ENCODE peak calls at places on chromosomes 12 and 14, in seven cellular contexts. C is GM13977; V is T-helper 9 cell; W is stimulated activated CD8-positive, alpha-beta memory T cell treated with anti-CD3 and anti-CD28 coated beads, Interleukin-4, amount 100 ng/mL, for 1 hour; I is stimulated activated CD4-positive, alpha-beta T cell treated with anti-CD3 and anti-CD28 coated beads, TNF-alpha, amount 100 ng/mL, for 48 hours; O is SK-N-SH; L is neural progenitor cell. Q is an unnamed sample.

GRCh38 chr14:91899213-91899612 is 31.9 kb upstream of the TC2N start:
- DNase-seq in C (no peak), V (no peak), W (no peak), I (no peak), O (no peak), L (no peak), Q (no peak)

GRCh38 chr12:66329941-66330340 is 27.6 kb downstream of the HELB start:
- DNase-seq in C (no peak), V (no peak), W (no peak), I (no peak), O (no peak), L (no peak), Q (no peak)

GRCh38 chr12:54596526-54596946 is 8.1 kb upstream of the PPP1R1A start:
- DNase-seq in C (no peak), V (peak), W (peak), I (peak), O (peak), L (peak), Q (no peak)

GRCh38 chr12:86623267-86623666 is 367.1 kb upstream of the MGAT4C start:
- DNase-seq in C (no peak), V (no peak), W (no peak), I (no peak), O (no peak), L (no peak), Q (no peak)

GRCh38 chr14:104118006-104118844 is 20.2 kb upstream of the KIF26A start:
- DNase-seq in C (no peak), V (no peak), W (no peak), I (no peak), O (peak), L (no peak), Q (no peak)

GRCh38 chr12:43066471-43066870 is 476.9 kb upstream of the PRICKLE1 start:
- DNase-seq in C (no peak), V (no peak), W (no peak), I (no peak), O (no peak), L (peak), Q (no peak)

GRCh38 chr14:89912667-89913211 is 41.8 kb downstream of the EFCAB11 start:
- DNase-seq in C (no peak), V (no peak), W (no peak), I (no peak), O (peak), L (no peak), Q (no peak)

GRCh38 chr14:35333347-35333730 is 41.2 kb downstream of the PSMA6 start:
- DNase-seq in C (peak), V (no peak), W (no peak), I (no peak), O (peak), L (no peak), Q (no peak)

GRCh38 chr12:50251619-50252300 is 31.6 kb downstream of the LIMA1 start:
- DNase-seq in C (no peak), V (no peak), W (no peak), I (no peak), O (no peak), L (no peak), Q (no peak)

GRCh38 chr12:124240493-124240892 is 54.4 kb upstream of the RFLNA start:
- DNase-seq in C (no peak), V (no peak), W (no peak), I (no peak), O (peak), L (peak), Q (no peak)

GRCh38 chr12:41950455-41950854 is 194.2 kb downstream of the GXYLT1 start:
- DNase-seq in C (no peak), V (no peak), W (no peak), I (no peak), O (no peak), L (no peak), Q (no peak)

GRCh38 chr14:105069887-105070759 is 4.9 kb upstream of the GPR132 start:
- DNase-seq in C (peak), V (no peak), W (no peak), I (no peak), O (no peak), L (no peak), Q (peak)

GRCh38 chr14:102181187-102181586 is 41.5 kb downstream of the WDR20 start:
- DNase-seq in C (no peak), V (no peak), W (no peak), I (no peak), O (no peak), L (no peak), Q (no peak)

GRCh38 chr12:6452245-6452731 is 446 bp downstream of the TAPBPL start:
- DNase-seq in C (no peak), V (no peak), W (no peak), I (no peak), O (peak), L (peak), Q (no peak)

GRCh38 chr12:6352198-6353173 is 10.6 kb upstream of the TNFRSF1A start:
- DNase-seq in C (no peak), V (no peak), W (no peak), I (no peak), O (no peak), L (no peak), Q (no peak)

GRCh38 chr14:51884086-51884927 is 23.9 kb downstream of the GNG2 start:
- DNase-seq in C (no peak), V (no peak), W (no peak), I (no peak), O (peak), L (no peak), Q (no peak)

GRCh38 chr12:111761099-111761498 is 5.6 kb upstream of the ALDH2 start:
- DNase-seq in C (no peak), V (no peak), W (no peak), I (no peak), O (no peak), L (no peak), Q (peak)

GRCh38 chr14:24710403-24711063 is 76.5 kb upstream of the GZMB start:
- DNase-seq in C (peak), V (peak), W (peak), I (peak), O (peak), L (peak), Q (no peak)

GRCh38 chr12:12138203-12139154 is 67.7 kb downstream of the BCL2L14 start:
- DNase-seq in C (no peak), V (no peak), W (no peak), I (no peak), O (no peak), L (no peak), Q (no peak)

GRCh38 chr14:51022769-51023168 is 72.1 kb downstream of the TRIM9 start:
- DNase-seq in C (no peak), V (no peak), W (no peak), I (no peak), O (no peak), L (no peak), Q (no peak)

GRCh38 chr12:60689137-60689536 is 1093.3 kb downstream of the SLC16A7 start:
- DNase-seq in C (no peak), V (no peak), W (no peak), I (no peak), O (no peak), L (no peak), Q (no peak)

GRCh38 chr12:52145228-52145940 is 46.4 kb downstream of the KRT80 start:
- DNase-seq in C (no peak), V (no peak), W (no peak), I (no peak), O (no peak), L (peak), Q (no peak)

GRCh38 chr12:58950739-58951100 is 30.4 kb upstream of the LRIG3 start:
- DNase-seq in C (no peak), V (no peak), W (no peak), I (no peak), O (no peak), L (no peak), Q (no peak)

GRCh38 chr12:16352481-16352880 is 5.0 kb downstream of the MGST1 start:
- DNase-seq in C (no peak), V (no peak), W (no peak), I (no peak), O (no peak), L (no peak), Q (no peak)

GRCh38 chr12:120858306-120859088 is 45.7 kb downstream of the SPPL3 start:
- DNase-seq in C (no peak), V (no peak), W (no peak), I (no peak), O (no peak), L (no peak), Q (no peak)

GRCh38 chr14:59246566-59246965 is 58.1 kb downstream of the DAAM1 start:
- DNase-seq in C (no peak), V (no peak), W (no peak), I (no peak), O (no peak), L (no peak), Q (no peak)

GRCh38 chr12:69694123-69694522 is 5.0 kb downstream of the BEST3 start:
- DNase-seq in C (no peak), V (no peak), W (no peak), I (no peak), O (no peak), L (no peak), Q (no peak)

GRCh38 chr12:45498645-45499044 is 230.9 kb upstream of the ARID2 start:
- DNase-seq in C (no peak), V (no peak), W (no peak), I (no peak), O (no peak), L (no peak), Q (no peak)

GRCh38 chr12:30613119-30613830 is 82.4 kb downstream of the IPO8 start:
- DNase-seq in C (no peak), V (no peak), W (no peak), I (no peak), O (no peak), L (peak), Q (no peak)

GRCh38 chr12:75650989-75651695 is 139.7 kb upstream of the KRR1 start:
- DNase-seq in C (no peak), V (no peak), W (no peak), I (no peak), O (peak), L (no peak), Q (no peak)

GRCh38 chr14:49930720-49931119 is 37.8 kb downstream of the ARF6 start:
- DNase-seq in C (no peak), V (no peak), W (no peak), I (no peak), O (no peak), L (no peak), Q (no peak)

GRCh38 chr14:68471964-68472508 is 320.8 kb downstream of the ZFP36L1 start:
- DNase-seq in C (no peak), V (no peak), W (no peak), I (no peak), O (no peak), L (no peak), Q (no peak)